ENCODE peak calls at places on chromosomes 3 and 15, in four cellular contexts. One of them, this sample, is unnamed.

GRCh38 chr3:11950576-11950975 is 53.6 kb upstream of the SYN2 start:
- DNase-seq in prostate gland: no peak
- DNase-seq in colonic mucosa: peak; percentile 21
- DNase-seq in tibial artery: no peak
- DNase-seq in this sample: no peak

GRCh38 chr3:14784087-14784596 is 34.6 kb upstream of the FGD5 start:
- DNase-seq in colonic mucosa: no peak
- DNase-seq in tibial artery: peak; percentile 58
- DNase-seq in prostate gland: no peak
- DNase-seq in this sample: no peak

GRCh38 chr15:71677352-71677751 is 133.0 kb upstream of the NR2E3 start:
- DNase-seq in colonic mucosa: no peak
- DNase-seq in tibial artery: no peak
- DNase-seq in prostate gland: no peak
- DNase-seq in this sample: no peak

GRCh38 chr3:86814918-86815655 is 175.9 kb downstream of the VGLL3 start:
- DNase-seq in tibial artery: no peak
- DNase-seq in prostate gland: no peak
- DNase-seq in colonic mucosa: no peak
- DNase-seq in this sample: no peak

GRCh38 chr3:31035681-31036080 is 141.2 kb upstream of the GADL1 start:
- DNase-seq in colonic mucosa: no peak
- DNase-seq in tibial artery: no peak
- DNase-seq in prostate gland: no peak
- DNase-seq in this sample: peak; percentile 10

GRCh38 chr15:66685638-66686150 is 16.3 kb upstream of the SMAD6 start:
- DNase-seq in tibial artery: no peak
- DNase-seq in prostate gland: no peak
- DNase-seq in colonic mucosa: no peak
- DNase-seq in this sample: peak; percentile 8

GRCh38 chr3:15063656-15064286 is 1.3 kb downstream of the MRPS25 start:
- DNase-seq in prostate gland: no peak
- DNase-seq in tibial artery: no peak
- DNase-seq in colonic mucosa: peak; percentile 34
- DNase-seq in this sample: no peak

GRCh38 chr3:71875461-71875947 is 90.6 kb upstream of the PROK2 start:
- DNase-seq in colonic mucosa: peak; percentile 77
- DNase-seq in prostate gland: peak; percentile 69
- DNase-seq in tibial artery: peak; percentile 83
- DNase-seq in this sample: peak; percentile 73

GRCh38 chr15:80159811-80160569 is 7.2 kb downstream of the FAH start:
- DNase-seq in tibial artery: peak; percentile 56
- DNase-seq in prostate gland: no peak
- DNase-seq in colonic mucosa: no peak
- DNase-seq in this sample: peak; percentile 89

GRCh38 chr3:14524311-14524711 is 15.8 kb downstream of the GRIP2 start:
- DNase-seq in tibial artery: peak; percentile 63
- DNase-seq in colonic mucosa: no peak
- DNase-seq in prostate gland: no peak
- DNase-seq in this sample: peak; percentile 22

GRCh38 chr3:71022552-71023335 is 560.8 kb downstream of the FOXP1 start:
- DNase-seq in tibial artery: no peak
- DNase-seq in colonic mucosa: no peak
- DNase-seq in prostate gland: no peak
- DNase-seq in this sample: peak; percentile 43

GRCh38 chr3:172287811-172288477 is 160.3 kb downstream of the GHSR start:
- DNase-seq in colonic mucosa: no peak
- DNase-seq in tibial artery: no peak
- DNase-seq in prostate gland: no peak
- DNase-seq in this sample: no peak

GRCh38 chr3:136251511-136251910 is 1.4 kb downstream of the PCCB start:
- DNase-seq in tibial artery: no peak
- DNase-seq in colonic mucosa: no peak
- DNase-seq in prostate gland: no peak
- DNase-seq in this sample: no peak

GRCh38 chr3:41131224-41131623 is 68.1 kb upstream of the CTNNB1 start:
- DNase-seq in tibial artery: no peak
- DNase-seq in colonic mucosa: no peak
- DNase-seq in prostate gland: no peak
- DNase-seq in this sample: no peak

GRCh38 chr15:41104234-41104633 is 11.8 kb downstream of the INO80 start:
- DNase-seq in tibial artery: no peak
- DNase-seq in colonic mucosa: no peak
- DNase-seq in prostate gland: no peak
- DNase-seq in this sample: peak; percentile 75

DNA sequence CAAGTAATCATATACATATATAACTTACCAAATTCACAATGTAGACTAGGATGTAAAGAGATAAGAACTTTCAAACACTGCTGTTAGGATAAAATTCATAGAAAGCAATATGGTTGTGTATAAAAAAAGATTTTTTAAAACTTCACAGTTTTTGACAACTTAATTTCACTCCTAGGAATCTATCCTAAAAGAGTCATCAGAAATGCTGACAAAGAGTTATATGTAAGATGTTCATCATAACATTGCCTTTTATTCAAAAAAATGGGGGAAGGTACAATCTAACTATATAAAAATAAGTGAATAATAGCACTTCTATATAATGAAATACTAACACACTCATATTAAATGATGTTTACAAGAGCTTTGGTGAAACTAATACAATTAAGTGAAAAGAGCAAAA is 4.3 kb upstream of the CLDN18 start:
- DNase-seq in colonic mucosa: no peak
- DNase-seq in tibial artery: no peak
- DNase-seq in prostate gland: no peak
- DNase-seq in this sample: no peak
- H3K4me3 ChIP-seq in colonic mucosa: no peak overlapping the region
- H3K4me3 ChIP-seq in tibial artery: no peak overlapping the region
- H3K4me3 ChIP-seq in prostate gland: no peak overlapping the region
- H3K4me3 ChIP-seq in this sample: no peak overlapping the region

GRCh38 chr15:33395376-33395775 is 84.6 kb downstream of the RYR3 start:
- DNase-seq in tibial artery: no peak
- DNase-seq in colonic mucosa: no peak
- DNase-seq in prostate gland: no peak
- DNase-seq in this sample: no peak

GRCh38 chr15:33393552-33393951 is 82.8 kb downstream of the RYR3 start:
- DNase-seq in tibial artery: no peak
- DNase-seq in prostate gland: no peak
- DNase-seq in colonic mucosa: no peak
- DNase-seq in this sample: no peak

GRCh38 chr15:33396457-33396856 is 85.7 kb downstream of the RYR3 start:
- DNase-seq in colonic mucosa: no peak
- DNase-seq in tibial artery: no peak
- DNase-seq in prostate gland: no peak
- DNase-seq in this sample: no peak

GRCh38 chr15:33395841-33396240 is 85.1 kb downstream of the RYR3 start:
- DNase-seq in colonic mucosa: no peak
- DNase-seq in prostate gland: no peak
- DNase-seq in tibial artery: no peak
- DNase-seq in this sample: no peak

GRCh38 chr15:33392453-33392852 is 81.7 kb downstream of the RYR3 start:
- DNase-seq in colonic mucosa: no peak
- DNase-seq in tibial artery: no peak
- DNase-seq in prostate gland: no peak
- DNase-seq in this sample: no peak
- TF ChIP-seq CTCF in colonic mucosa: no peak
- TF ChIP-seq CTCF in tibial artery: no peak
- TF ChIP-seq CTCF in prostate gland: no peak
- TF ChIP-seq CTCF in this sample: no peak

DNA sequence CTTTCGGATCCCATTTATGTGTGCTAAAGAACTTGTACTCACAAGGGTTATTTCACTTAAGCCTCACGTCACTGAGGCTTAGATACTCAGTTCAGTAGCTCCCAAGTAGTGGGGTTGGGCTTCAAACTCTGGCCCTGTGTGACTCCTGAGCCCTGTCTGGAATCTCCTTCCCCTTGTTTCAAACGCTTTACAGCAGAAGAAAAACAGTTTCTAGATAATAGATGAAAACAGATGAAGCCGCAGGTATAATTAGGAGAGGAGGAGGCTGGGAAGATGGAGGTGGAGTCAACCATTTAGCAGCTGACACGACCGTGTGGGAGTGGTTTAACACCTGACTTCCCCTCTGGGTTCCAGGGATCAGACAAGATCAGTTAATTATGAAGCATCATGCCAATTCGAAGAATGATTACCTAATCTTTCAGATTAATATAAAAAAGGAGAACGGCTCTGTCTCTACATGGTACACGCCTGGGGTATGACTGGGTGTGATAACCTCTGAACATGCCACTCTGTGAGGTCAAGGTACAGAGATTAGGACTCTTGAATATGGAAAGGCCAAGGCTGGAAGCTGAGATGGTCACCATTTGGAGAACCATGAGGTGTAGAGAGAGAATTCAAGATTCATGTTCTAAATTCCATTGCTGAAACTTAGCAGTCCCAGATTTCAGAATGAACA is 31.1 kb downstream of the TPM1 start:
- DNase-seq in prostate gland: no peak
- DNase-seq in colonic mucosa: no peak
- DNase-seq in tibial artery: no peak
- DNase-seq in this sample: no peak
- H3K4me3 ChIP-seq in prostate gland: no peak overlapping the region
- H3K4me3 ChIP-seq in colonic mucosa: no peak overlapping the region
- H3K4me3 ChIP-seq in tibial artery: no peak overlapping the region
- H3K4me3 ChIP-seq in this sample: no peak overlapping the region

GRCh38 chr3:113329757-113330156 is 111.5 kb downstream of the CFAP44 start:
- DNase-seq in tibial artery: no peak
- DNase-seq in colonic mucosa: no peak
- DNase-seq in prostate gland: no peak
- DNase-seq in this sample: no peak

GRCh38 chr3:113330742-113331141 is 110.6 kb downstream of the CFAP44 start:
- DNase-seq in colonic mucosa: no peak
- DNase-seq in tibial artery: no peak
- DNase-seq in prostate gland: no peak
- DNase-seq in this sample: no peak

GRCh38 chr3:113331187-113331586 is 110.1 kb downstream of the CFAP44 start:
- DNase-seq in prostate gland: no peak
- DNase-seq in tibial artery: no peak
- DNase-seq in colonic mucosa: no peak
- DNase-seq in this sample: no peak
- TF ChIP-seq CTCF in prostate gland: no peak
- TF ChIP-seq CTCF in tibial artery: no peak
- TF ChIP-seq CTCF in colonic mucosa: no peak
- TF ChIP-seq CTCF in this sample: no peak

DNA sequence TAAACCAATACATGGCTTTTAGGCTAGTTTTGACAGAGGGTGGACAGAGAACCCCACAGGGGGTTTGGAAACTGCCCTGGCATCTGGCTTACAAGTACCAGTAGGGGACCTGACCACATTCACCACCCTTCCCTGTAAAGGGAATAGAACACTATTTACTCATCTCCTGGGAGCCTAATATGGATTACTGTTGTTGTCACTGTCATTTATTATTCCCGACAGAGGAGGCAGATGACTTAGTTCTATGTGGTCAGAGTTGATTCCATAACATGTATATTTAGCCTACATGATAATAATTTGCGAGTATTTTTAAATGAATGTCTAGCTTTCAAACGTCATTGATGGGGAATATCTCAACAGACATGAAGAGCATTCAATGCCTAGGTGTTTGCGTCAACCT is 15.9 kb downstream of the ZBTB38 start:
- DNase-seq in prostate gland: no peak
- DNase-seq in tibial artery: no peak
- DNase-seq in colonic mucosa: no peak
- DNase-seq in this sample: peak; percentile 62
- H3K4me3 ChIP-seq in prostate gland: no peak overlapping the region
- H3K4me3 ChIP-seq in tibial artery: no peak overlapping the region
- H3K4me3 ChIP-seq in colonic mucosa: no peak overlapping the region
- H3K4me3 ChIP-seq in this sample: no peak overlapping the region

GRCh38 chr3:112979244-112979832 is 4.4 kb upstream of the CD200R1 start:
- DNase-seq in prostate gland: no peak
- DNase-seq in colonic mucosa: no peak
- DNase-seq in tibial artery: no peak
- DNase-seq in this sample: peak; percentile 49
- TF ChIP-seq CTCF in prostate gland: peak; percentile 68
- TF ChIP-seq CTCF in colonic mucosa: peak; percentile 63
- TF ChIP-seq CTCF in tibial artery: peak; percentile 72
- TF ChIP-seq CTCF in this sample: peak; percentile 58

DNA sequence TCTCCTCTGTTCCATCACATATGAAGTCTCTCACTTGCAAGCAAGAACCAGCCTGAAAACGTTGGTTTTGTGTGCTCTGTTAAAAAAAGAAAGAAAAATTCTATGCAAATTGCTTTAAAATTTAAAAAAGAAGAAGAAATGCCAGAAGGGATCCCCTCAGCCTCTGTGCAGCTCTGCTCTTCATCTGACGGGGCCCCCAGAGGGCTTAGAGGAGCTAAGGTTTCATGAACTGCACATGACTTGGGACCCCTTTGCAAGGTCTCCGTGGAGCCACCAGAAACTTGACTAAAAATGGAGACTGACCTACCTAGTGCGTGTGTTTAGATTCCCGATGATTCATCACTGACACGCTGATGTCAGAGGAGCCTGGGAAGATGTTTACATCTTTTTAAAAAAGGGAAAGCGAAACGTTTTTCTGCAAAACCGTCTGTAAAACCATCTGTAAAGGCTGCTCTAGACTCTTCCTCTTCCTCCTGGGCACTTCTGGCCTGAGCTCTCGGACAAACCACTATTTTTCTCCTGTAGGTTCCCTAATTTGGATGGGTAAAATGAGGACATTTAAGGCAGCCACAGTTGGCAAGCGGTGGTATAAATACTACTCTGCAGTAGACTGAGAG is 67.1 kb upstream of the POLG start:
- DNase-seq in prostate gland: no peak
- DNase-seq in colonic mucosa: no peak
- DNase-seq in tibial artery: no peak
- DNase-seq in this sample: peak; percentile 60
- H3K4me3 ChIP-seq in prostate gland: no peak overlapping the region
- H3K4me3 ChIP-seq in colonic mucosa: no peak overlapping the region
- H3K4me3 ChIP-seq in tibial artery: no peak overlapping the region
- H3K4me3 ChIP-seq in this sample: no peak overlapping the region

DNA sequence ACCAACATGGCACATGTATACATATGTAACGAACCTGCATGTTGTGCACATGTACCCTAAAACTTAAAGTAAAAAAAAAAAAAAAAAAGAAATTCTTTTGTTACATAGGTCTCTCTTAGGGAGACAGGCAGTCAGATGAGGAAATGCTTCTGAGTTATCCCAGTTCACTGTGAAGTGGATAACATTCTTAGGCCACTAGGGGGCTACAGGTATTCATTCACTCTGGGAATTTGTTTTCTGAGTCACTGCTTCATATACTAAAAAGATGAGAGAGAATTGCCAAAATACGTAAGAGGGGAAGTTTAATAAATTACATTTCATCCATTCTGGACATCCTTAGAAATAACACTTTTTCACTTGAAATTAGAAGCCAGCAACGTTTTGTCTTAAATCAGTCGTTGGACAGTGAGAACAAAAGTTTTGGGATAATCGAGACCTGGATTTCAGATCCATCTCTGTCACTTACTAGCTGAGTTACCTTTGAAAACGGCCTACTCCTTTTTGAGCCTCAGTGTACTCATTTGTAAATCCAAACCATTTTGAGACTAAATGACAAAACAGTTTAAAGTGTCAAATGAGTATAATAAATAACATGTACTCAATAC is 738.4 kb upstream of the ALCAM start:
- DNase-seq in colonic mucosa: no peak
- DNase-seq in tibial artery: no peak
- DNase-seq in prostate gland: no peak
- DNase-seq in this sample: peak; percentile 77
- TF ChIP-seq CTCF in colonic mucosa: peak; percentile 43
- TF ChIP-seq CTCF in tibial artery: peak; percentile 57
- TF ChIP-seq CTCF in prostate gland: peak; percentile 58
- TF ChIP-seq CTCF in this sample: peak; percentile 87

GRCh38 chr3:56790016-56790950 is 11.5 kb downstream of the ARHGEF3 start:
- DNase-seq in prostate gland: no peak
- DNase-seq in tibial artery: no peak
- DNase-seq in colonic mucosa: no peak
- DNase-seq in this sample: no peak
- H3K4me3 ChIP-seq in prostate gland: no peak overlapping the region
- H3K4me3 ChIP-seq in tibial artery: no peak overlapping the region
- H3K4me3 ChIP-seq in colonic mucosa: no peak overlapping the region
- H3K4me3 ChIP-seq in this sample: no peak overlapping the region